ENCODE peak calls at places on chromosomes 16 and 17, in nine cellular contexts. G is effector CD8-positive, alpha-beta T cell; V is NCI-H748 treated with DMSO at 0.1 percent for 48 hours; H is activated T-cell treated with anti-CD3 and anti-CD28 coated beads, Interleukin-2, amount 50 U/mL, for 72 hours; Y is amniotic stem cell; T is effector CD4-positive, alpha-beta T cell; D is Right ventricle myocardium superior; L is endothelial cell; X is iPS-NIHi11. Z is an unnamed sample.
A peak's percentile ranks its signal among the peaks of the same experiment; 100 is the strongest.

GRCh38 chr16:78269251-78269650 is 169.8 kb downstream of the WWOX start:
- DNase-seq in H (no peak), X (no peak), Y (no peak), G (no peak), L (no peak), V (no peak), D (no peak), T (no peak), Z (no peak)

GRCh38 chr17:64575431-64575830 is 68.7 kb downstream of the CEP95 start:
- DNase-seq in T (no peak), L (no peak), H (no peak), D (no peak), Y (no peak), G (no peak), X (no peak), V (no peak), Z (no peak)

GRCh38 chr16:69072640-69072974 is 32.8 kb upstream of the HAS3 start:
- DNase-seq in T (no peak), G (no peak), X (no peak), H (no peak), D (no peak), V (no peak), Y (no peak), L (no peak), Z (no peak)

GRCh38 chr17:57940653-57941329 is 14.4 kb downstream of the CUEDC1 start:
- DNase-seq in T (no peak), G (no peak), D (no peak), V (no peak), Y (no peak), X (no peak), L (no peak), H (peak; percentile 21), Z (no peak)

GRCh38 chr17:44385287-44386181 is 3.9 kb downstream of the ITGA2B start:
- DNase-seq in D (peak; percentile 87), V (peak; percentile 72), Y (peak; percentile 36), G (peak; percentile 78), H (peak; percentile 91), X (peak; percentile 96), T (peak; percentile 72), L (peak; percentile 77), Z (peak; percentile 22)

GRCh38 chr17:31582151-31582907 is 190.9 kb downstream of the RAB11FIP4 start:
- DNase-seq in L (no peak), Y (no peak), G (no peak), T (no peak), D (peak; percentile 80), V (no peak), H (no peak), X (no peak), Z (no peak)

GRCh38 chr16:19753815-19754643 is 36.0 kb downstream of the IQCK start:
- DNase-seq in D (no peak), H (no peak), T (no peak), L (no peak), G (no peak), Y (no peak), V (no peak), X (no peak), Z (no peak)

GRCh38 chr16:29011112-29011511 is 26.3 kb downstream of the LAT start:
- DNase-seq in V (no peak), Y (no peak), T (no peak), D (no peak), X (peak; percentile 68), L (peak; percentile 13), G (no peak), H (no peak), Z (no peak)

GRCh38 chr16:15898654-15899053 is 10.3 kb upstream of the CEP20 start:
- DNase-seq in V (no peak), Y (no peak), H (no peak), L (no peak), T (no peak), X (no peak), G (no peak), D (no peak), Z (no peak)

GRCh38 chr16:11576427-11577289 is 10.1 kb downstream of the LITAF start:
- DNase-seq in X (no peak), G (no peak), T (no peak), V (no peak), D (no peak), L (no peak), H (no peak), Y (no peak), Z (no peak)

GRCh38 chr17:75847595-75848522 is 3.7 kb upstream of the UNC13D start:
- DNase-seq in H (no peak), D (no peak), L (no peak), X (no peak), V (no peak), T (no peak), G (no peak), Y (no peak), Z (no peak)

GRCh38 chr17:52442350-52442749 is 283.8 kb upstream of the CA10 start:
- DNase-seq in V (no peak), T (no peak), Y (no peak), L (no peak), H (no peak), X (no peak), G (no peak), D (no peak), Z (no peak)

GRCh38 chr17:75476274-75476673 is 19.8 kb downstream of the TMEM94 start:
- DNase-seq in H (no peak), L (no peak), D (no peak), Y (no peak), V (no peak), G (no peak), X (no peak), T (no peak), Z (no peak)

GRCh38 chr17:45220079-45220478 is 1.6 kb upstream of the FMNL1 start:
- DNase-seq in T (no peak), L (no peak), X (no peak), V (no peak), H (no peak), G (no peak), D (no peak), Y (no peak), Z (no peak)

GRCh38 chr16:69410285-69410990 is 14.0 kb upstream of the CYB5B start:
- DNase-seq in L (no peak), X (no peak), H (no peak), T (no peak), D (no peak), G (no peak), Y (peak; percentile 43), V (no peak), Z (no peak)

GRCh38 chr17:64343833-64344637 is 46.6 kb downstream of the PECAM1 start:
- DNase-seq in D (peak; percentile 84), L (peak; percentile 30), G (no peak), X (peak; percentile 42), Y (peak; percentile 48), V (peak; percentile 88), T (peak; percentile 14), H (no peak), Z (peak; percentile 43)

GRCh38 chr17:46935658-46936266 is 12.8 kb downstream of the GOSR2 start:
- DNase-seq in L (no peak), V (no peak), H (no peak), G (no peak), Y (no peak), T (no peak), D (no peak), X (no peak), Z (no peak)

GRCh38 chr17:66944365-66945203 is 19.9 kb upstream of the CACNG4 start:
- DNase-seq in T (no peak), L (no peak), X (peak; percentile 40), G (no peak), H (no peak), Y (no peak), V (no peak), D (no peak), Z (no peak)

GRCh38 chr17:69967910-69968411 is 107.1 kb upstream of the KCNJ16 start:
- DNase-seq in T (no peak), H (no peak), X (no peak), G (no peak), Y (peak; percentile 47), V (no peak), D (no peak), L (no peak), Z (peak; percentile 46)

Z was measured in HFF-Myc.